ENCODE peak calls at places on chromosomes 16 and 17, in four cellular contexts. One of them, this sample, is unnamed.
A peak's percentile ranks its signal among the peaks of the same experiment; 100 is the strongest.

GRCh38 chr16:57186630-57187507 is 740 bp downstream of the RSPRY1 start:
- DNase-seq in A549: peak; percentile 35
- DNase-seq in HEK293T: peak; percentile 17
- DNase-seq in IMR-90: no peak
- DNase-seq in this sample: peak; percentile 24

GRCh38 chr17:56203430-56203829 is 50.2 kb downstream of the ANKFN1 start:
- DNase-seq in A549: peak; percentile 40
- DNase-seq in HEK293T: peak; percentile 37
- DNase-seq in IMR-90: no peak
- DNase-seq in this sample: peak; percentile 53

GRCh38 chr17:8072727-8073461 is 14.6 kb downstream of the ALOX12B start:
- DNase-seq in A549: no peak
- DNase-seq in HEK293T: no peak
- DNase-seq in IMR-90: no peak
- DNase-seq in this sample: no peak

GRCh38 chr16:2675021-2675420 is 7.3 kb upstream of the KCTD5 start:
- DNase-seq in A549: no peak
- DNase-seq in HEK293T: no peak
- DNase-seq in IMR-90: no peak
- DNase-seq in this sample: no peak

GRCh38 chr17:10268005-10268404 is 69.6 kb upstream of the GAS7 start:
- DNase-seq in A549: no peak
- DNase-seq in HEK293T: no peak
- DNase-seq in IMR-90: no peak
- DNase-seq in this sample: no peak

GRCh38 chr17:79287743-79288142 is 213.1 kb downstream of the ENGASE start:
- DNase-seq in A549: no peak
- DNase-seq in HEK293T: no peak
- DNase-seq in IMR-90: no peak
- DNase-seq in this sample: no peak

GRCh38 chr17:6269474-6269873 is 165.4 kb downstream of the AIPL1 start:
- DNase-seq in A549: peak; percentile 35
- DNase-seq in HEK293T: peak; percentile 57
- DNase-seq in IMR-90: peak; percentile 28
- DNase-seq in this sample: peak; percentile 24

GRCh38 chr16:3536851-3537250 is 36.0 kb downstream of the CLUAP1 start:
- DNase-seq in A549: no peak
- DNase-seq in HEK293T: no peak
- DNase-seq in IMR-90: peak; percentile 2
- DNase-seq in this sample: no peak

DNA sequence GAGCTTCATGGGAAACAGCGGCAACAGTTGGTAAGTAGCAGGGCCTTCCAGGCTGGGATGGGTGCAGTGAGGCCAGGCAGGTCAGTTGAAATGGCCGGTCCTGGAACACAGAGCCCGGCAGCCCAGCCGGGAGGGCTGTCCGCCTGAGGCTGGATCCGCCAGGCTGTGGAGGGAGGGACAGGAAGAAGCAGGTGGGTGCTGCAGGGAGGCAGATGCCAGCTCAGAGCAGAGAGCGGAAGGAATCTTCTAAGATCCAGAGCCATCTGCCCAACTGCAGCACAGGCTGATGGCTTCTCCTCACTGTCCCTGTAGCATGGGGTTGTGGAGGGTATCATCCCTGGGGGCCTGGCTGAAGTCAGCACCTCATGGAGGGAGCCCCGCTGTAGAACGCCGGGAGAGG is 609 bp downstream of the RNF112 start:
- DNase-seq in A549: no peak
- DNase-seq in HEK293T: no peak
- DNase-seq in IMR-90: no peak
- DNase-seq in this sample: no peak
- TF ChIP-seq BHLHE40 in A549: no peak
- TF ChIP-seq BHLHE40 in HEK293T: no peak
- TF ChIP-seq BHLHE40 in IMR-90: no peak
- TF ChIP-seq BHLHE40 in this sample: no peak

DNA sequence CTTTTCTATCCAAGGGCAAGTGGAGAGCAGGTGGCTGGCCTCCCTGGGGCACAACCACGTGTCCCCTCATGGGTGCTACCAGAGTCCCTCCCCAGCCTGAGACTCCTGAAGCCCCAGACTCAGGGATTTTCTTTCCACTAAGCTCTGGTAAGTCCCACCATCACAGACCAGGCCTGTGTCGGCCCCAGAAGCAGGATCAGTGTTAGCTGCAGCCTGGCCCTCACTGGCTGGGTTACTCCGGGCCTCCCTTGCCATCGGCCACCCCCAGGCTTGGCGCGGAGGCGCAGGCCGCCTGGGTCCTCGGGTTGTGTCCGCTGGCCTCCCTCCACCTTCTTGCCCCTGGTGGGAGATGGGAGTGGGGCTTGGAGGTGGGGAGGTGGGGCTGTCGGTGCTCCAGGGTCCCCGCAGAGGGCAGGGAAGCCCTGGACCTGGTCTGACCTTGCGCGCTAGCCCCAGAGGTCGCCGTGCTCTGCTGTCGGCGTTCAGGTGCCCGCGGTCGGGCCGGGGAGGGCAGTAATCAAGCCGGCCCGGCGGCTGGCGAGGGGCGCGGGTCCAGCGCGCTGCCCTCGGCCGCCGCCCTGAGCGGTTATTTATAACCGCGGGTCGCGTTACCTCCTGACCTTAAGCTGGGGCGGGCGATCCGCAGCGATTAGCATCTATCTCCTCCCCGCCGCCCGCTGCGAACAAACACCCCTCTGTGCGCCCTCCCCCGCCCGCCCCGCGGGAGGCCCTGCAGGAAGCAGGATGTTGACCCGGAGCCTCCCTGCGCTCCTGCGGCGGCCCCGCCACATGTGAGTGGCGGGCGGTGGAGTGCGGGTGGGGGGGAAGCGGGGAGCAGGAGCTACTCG is 78.1 kb upstream of the TOB1 start:
- DNase-seq in A549: peak; percentile 94
- DNase-seq in HEK293T: peak; percentile 60
- DNase-seq in IMR-90: peak; percentile 19
- DNase-seq in this sample: peak; percentile 96
- TF ChIP-seq BHLHE40 in A549: no peak
- TF ChIP-seq BHLHE40 in HEK293T: no peak
- TF ChIP-seq BHLHE40 in IMR-90: no peak
- TF ChIP-seq BHLHE40 in this sample: peak; percentile 68

GRCh38 chr16:54870151-54870550 is 60.5 kb upstream of the IRX5 start:
- DNase-seq in A549: no peak
- DNase-seq in HEK293T: no peak
- DNase-seq in IMR-90: no peak
- DNase-seq in this sample: no peak

GRCh38 chr16:54873081-54873480 is 57.6 kb upstream of the IRX5 start:
- DNase-seq in A549: no peak
- DNase-seq in HEK293T: no peak
- DNase-seq in IMR-90: no peak
- DNase-seq in this sample: no peak

GRCh38 chr16:54862529-54862928 is 68.1 kb upstream of the IRX5 start:
- DNase-seq in A549: no peak
- DNase-seq in HEK293T: no peak
- DNase-seq in IMR-90: no peak
- DNase-seq in this sample: no peak

DNA sequence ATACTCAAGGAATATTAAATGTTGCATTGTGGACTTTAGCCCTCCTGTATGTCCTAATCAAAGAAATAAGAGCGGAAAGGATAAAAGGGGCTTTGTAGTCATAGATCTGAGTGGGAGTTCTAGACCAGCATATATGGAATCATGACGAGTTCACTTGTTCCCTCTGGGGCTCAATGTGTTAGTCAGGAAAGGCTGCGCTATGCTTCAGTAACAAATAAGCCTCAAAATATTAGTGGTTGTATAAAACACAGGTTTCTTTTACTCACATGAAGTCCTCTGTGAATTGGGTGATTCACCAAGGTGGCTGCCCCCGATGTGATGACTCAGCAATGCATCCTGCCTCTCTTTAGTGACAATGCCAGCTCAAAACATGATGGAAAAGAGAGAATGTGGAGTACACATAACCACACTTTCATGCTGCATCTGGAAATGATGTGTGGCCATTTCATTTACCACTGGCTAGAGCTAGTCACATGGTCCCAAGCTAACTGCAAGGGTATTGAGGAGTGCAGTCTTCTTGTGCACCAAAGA is 63.3 kb upstream of the IRX5 start:
- DNase-seq in A549: no peak
- DNase-seq in HEK293T: no peak
- DNase-seq in IMR-90: no peak
- DNase-seq in this sample: no peak
- TF ChIP-seq BHLHE40 in A549: no peak
- TF ChIP-seq BHLHE40 in HEK293T: no peak
- TF ChIP-seq BHLHE40 in IMR-90: no peak
- TF ChIP-seq BHLHE40 in this sample: no peak

GRCh38 chr17:76642032-76642561 is 1.5 kb downstream of the ST6GALNAC1 start:
- DNase-seq in A549: no peak
- DNase-seq in HEK293T: no peak
- DNase-seq in IMR-90: no peak
- DNase-seq in this sample: no peak

GRCh38 chr17:76638263-76638662 is 5.3 kb downstream of the ST6GALNAC1 start:
- DNase-seq in A549: no peak
- DNase-seq in HEK293T: no peak
- DNase-seq in IMR-90: no peak
- DNase-seq in this sample: no peak

GRCh38 chr17:76641501-76641900 is 2.1 kb downstream of the ST6GALNAC1 start:
- DNase-seq in A549: peak; percentile 71
- DNase-seq in HEK293T: no peak
- DNase-seq in IMR-90: no peak
- DNase-seq in this sample: no peak

GRCh38 chr17:76642994-76643393 is 563 bp downstream of the ST6GALNAC1 start:
- DNase-seq in A549: no peak
- DNase-seq in HEK293T: no peak
- DNase-seq in IMR-90: no peak
- DNase-seq in this sample: no peak

GRCh38 chr17:76640550-76641380 is 2.8 kb downstream of the ST6GALNAC1 start:
- DNase-seq in A549: no peak
- DNase-seq in HEK293T: no peak
- DNase-seq in IMR-90: no peak
- DNase-seq in this sample: peak; percentile 92
- TF ChIP-seq BHLHE40 in A549: no peak
- TF ChIP-seq BHLHE40 in HEK293T: no peak
- TF ChIP-seq BHLHE40 in IMR-90: no peak
- TF ChIP-seq BHLHE40 in this sample: peak; percentile 48